ENCODE peak calls at places on chromosomes 2 and 18, in ten cellular contexts. A, Q, S, X, Z, R, L, P, W and U are unnamed samples.

GRCh38 chr2:76721226-76721625 is 801.0 kb downstream of the LRRTM4 start:
- DNase-seq in A (no peak), Q (no peak), S (no peak), X (no peak), Z (no peak), R (no peak), L (no peak), P (no peak), W (no peak), U (no peak)

GRCh38 chr18:79506191-79507075 is 110.7 kb downstream of the NFATC1 start:
- DNase-seq in A (peak; percentile 87), Q (no peak), S (no peak), X (no peak), Z (no peak), R (no peak), L (no peak), P (no peak), W (no peak), U (no peak)

GRCh38 chr2:127046579-127046978 is 60.4 kb downstream of the BIN1 start:
- DNase-seq in A (no peak), Q (no peak), S (no peak), X (no peak), Z (no peak), R (no peak), L (no peak), P (no peak), W (no peak), U (no peak)

GRCh38 chr2:150188801-150189200 is 298.7 kb downstream of the RND3 start:
- DNase-seq in A (no peak), Q (no peak), S (no peak), X (no peak), Z (no peak), R (no peak), L (no peak), P (no peak), W (no peak), U (no peak)

GRCh38 chr18:36592282-36592681 is 236.5 kb downstream of the TPGS2 start:
- DNase-seq in A (no peak), Q (no peak), S (no peak), X (no peak), Z (peak; percentile 33), R (no peak), L (no peak), P (no peak), W (no peak), U (no peak)

GRCh38 chr2:120591572-120591971 is 144.1 kb upstream of the GLI2 start:
- DNase-seq in A (no peak), Q (no peak), S (no peak), X (no peak), Z (no peak), R (no peak), L (no peak), P (no peak), W (no peak), U (no peak)

GRCh38 chr2:112692496-112692911 is 28.3 kb upstream of the NT5DC4 start:
- DNase-seq in A (peak; percentile 90), Q (peak; percentile 29), S (peak; percentile 87), X (peak; percentile 68), Z (peak; percentile 99), R (peak; percentile 56), L (no peak), P (peak; percentile 7), W (peak; percentile 27), U (no peak)

GRCh38 chr2:10265328-10266132 is 37.2 kb upstream of the HPCAL1 start:
- DNase-seq in A (no peak), Q (no peak), S (no peak), X (no peak), Z (no peak), R (no peak), L (no peak), P (no peak), W (no peak), U (no peak)

GRCh38 chr2:70173520-70173919 is 17.3 kb downstream of the C2orf42 start:
- DNase-seq in A (peak; percentile 13), Q (no peak), S (no peak), X (no peak), Z (no peak), R (no peak), L (no peak), P (no peak), W (no peak), U (no peak)

GRCh38 chr2:9699139-9699823 is 68.5 kb upstream of the YWHAQ start:
- DNase-seq in A (peak; percentile 60), Q (no peak), S (peak; percentile 41), X (no peak), Z (peak; percentile 75), R (no peak), L (no peak), P (no peak), W (no peak), U (no peak)

GRCh38 chr2:207901401-207901800 is 123.9 kb downstream of the PLEKHM3 start:
- DNase-seq in A (no peak), Q (no peak), S (no peak), X (no peak), Z (no peak), R (no peak), L (no peak), P (no peak), W (no peak), U (no peak)

GRCh38 chr2:151562398-151562797 is 152.7 kb downstream of the RIF1 start:
- DNase-seq in A (no peak), Q (no peak), S (no peak), X (no peak), Z (no peak), R (no peak), L (no peak), P (no peak), W (no peak), U (no peak)

GRCh38 chr2:60489269-60489668 is 64.2 kb downstream of the BCL11A start:
- DNase-seq in A (no peak), Q (no peak), S (no peak), X (no peak), Z (no peak), R (no peak), L (no peak), P (no peak), W (no peak), U (no peak)

GRCh38 chr2:205585451-205586045 is 96.8 kb upstream of the NRP2 start:
- DNase-seq in A (no peak), Q (no peak), S (no peak), X (no peak), Z (no peak), R (no peak), L (peak; percentile 4), P (no peak), W (no peak), U (no peak)

GRCh38 chr2:18149660-18150246 is 271.3 kb downstream of the KCNS3 start:
- DNase-seq in A (peak; percentile 61), Q (no peak), S (peak; percentile 30), X (no peak), Z (peak; percentile 44), R (peak; percentile 23), L (no peak), P (no peak), W (no peak), U (no peak)

GRCh38 chr2:239745790-239746308 is 279.3 kb downstream of the NDUFA10 start:
- DNase-seq in A (no peak), Q (no peak), S (no peak), X (no peak), Z (no peak), R (no peak), L (no peak), P (no peak), W (no peak), U (no peak)

GRCh38 chr2:7286120-7286519 is 368.9 kb downstream of the RNF144A start:
- DNase-seq in A (no peak), Q (no peak), S (no peak), X (no peak), Z (no peak), R (no peak), L (no peak), P (no peak), W (no peak), U (no peak)

GRCh38 chr18:55998071-55998522 is 410.1 kb upstream of the TCF4 start:
- DNase-seq in A (peak; percentile 51), Q (no peak), S (no peak), X (no peak), Z (no peak), R (no peak), L (no peak), P (no peak), W (peak; percentile 78), U (peak; percentile 81)

GRCh38 chr2:109213646-109214417 is 84.8 kb downstream of the SH3RF3 start:
- DNase-seq in A (peak; percentile 90), Q (peak; percentile 45), S (no peak), X (peak; percentile 73), Z (peak; percentile 98), R (no peak), L (no peak), P (peak; percentile 22), W (no peak), U (no peak)

GRCh38 chr2:167953790-167954189 is 293.6 kb downstream of the STK39 start:
- DNase-seq in A (no peak), Q (no peak), S (no peak), X (no peak), Z (no peak), R (no peak), L (no peak), P (no peak), W (no peak), U (no peak)

GRCh38 chr2:110157153-110157793 is 41.7 kb upstream of the MALL start:
- DNase-seq in A (peak; percentile 82), Q (no peak), S (peak; percentile 23), X (no peak), Z (peak; percentile 68), R (peak; percentile 76), L (peak; percentile 15), P (no peak), W (peak; percentile 2), U (no peak)

GRCh38 chr2:223228871-223229270 is 176.9 kb downstream of the KCNE4 start:
- DNase-seq in A (no peak), Q (no peak), S (no peak), X (no peak), Z (no peak), R (no peak), L (no peak), P (no peak), W (no peak), U (no peak)

GRCh38 chr2:240386321-240386720 is 49.1 kb upstream of the GPC1 start:
- DNase-seq in A (peak; percentile 55), Q (no peak), S (no peak), X (no peak), Z (no peak), R (no peak), L (no peak), P (no peak), W (no peak), U (no peak)

GRCh38 chr2:177363332-177363731 is 29.2 kb upstream of the AGPS start:
- DNase-seq in A (peak; percentile 69), Q (no peak), S (no peak), X (no peak), Z (no peak), R (no peak), L (no peak), P (no peak), W (no peak), U (no peak)

GRCh38 chr18:58579561-58580047 is 49.3 kb downstream of the ALPK2 start:
- DNase-seq in A (peak; percentile 50), Q (no peak), S (peak; percentile 71), X (no peak), Z (peak; percentile 78), R (no peak), L (no peak), P (no peak), W (no peak), U (no peak)

GRCh38 chr2:136242687-136243277 is 124.8 kb upstream of the CXCR4 start:
- DNase-seq in A (no peak), Q (no peak), S (no peak), X (peak; percentile 53), Z (peak; percentile 79), R (no peak), L (no peak), P (no peak), W (no peak), U (no peak)

GRCh38 chr2:9297807-9298206 is 91.2 kb downstream of the ASAP2 start:
- DNase-seq in A (no peak), Q (no peak), S (no peak), X (no peak), Z (no peak), R (no peak), L (no peak), P (no peak), W (peak; percentile 13), U (peak; percentile 42)

GRCh38 chr2:126661702-126662465 is 5.9 kb downstream of the GYPC start:
- DNase-seq in A (no peak), Q (no peak), S (no peak), X (no peak), Z (no peak), R (no peak), L (no peak), P (no peak), W (no peak), U (no peak)